ENCODE peak calls at places on chromosomes 11 and 22, in nine cellular contexts. G is cardiac muscle cell; Y is Peyer's patch; O is CD8-positive, alpha-beta T cell; A is PC-3; D is endothelial cell of umbilical vein; Z is Panc1; C is MM.1S; B is fibroblast of lung. W is an unnamed sample. For H3K4me1, the result is how much of the 10 kb centered on the place peaks cover.

GRCh38 chr11:46896719-46897406 is 21.5 kb downstream of the LRP4 start:
- DNase-seq in B (peak), Z (no peak), G (peak), A (peak), O (no peak), Y (no peak), D (peak), C (peak), W (no peak)

GRCh38 chr11:108906826-108907225 is 242.0 kb downstream of the DDX10 start:
- DNase-seq in D (peak), C (no peak), Y (no peak), Z (no peak), O (no peak), A (peak), B (peak), G (no peak), W (no peak)

GRCh38 chr11:28628412-28628811 is 520.2 kb downstream of the METTL15 start:
- DNase-seq in Z (no peak), B (no peak), A (no peak), D (no peak), G (no peak), C (no peak), Y (no peak), O (no peak), W (no peak)

GRCh38 chr11:69662021-69662698 is 13.0 kb downstream of the LTO1 start:
- DNase-seq in Z (no peak), Y (no peak), B (no peak), O (no peak), A (no peak), G (no peak), C (no peak), D (no peak), W (no peak)

GRCh38 chr11:64763804-64764611 is 4.2 kb upstream of the PYGM start:
- DNase-seq in Y (peak), B (no peak), O (peak), Z (no peak), A (no peak), G (peak), C (no peak), D (no peak), W (no peak)

GRCh38 chr22:32512267-32512982 is 37.8 kb downstream of the FBXO7 start:
- DNase-seq in C (no peak), G (no peak), Z (no peak), A (no peak), B (no peak), O (no peak), D (no peak), Y (no peak), W (no peak)

GRCh38 chr11:64278576-64279190 is 5.8 kb downstream of the BAD start:
- DNase-seq in A (no peak), Y (no peak), G (no peak), B (no peak), C (no peak), Z (no peak), D (no peak), O (no peak), W (no peak)

GRCh38 chr22:44340271-44341239 is 27.8 kb upstream of the SHISAL1 start:
- DNase-seq in G (no peak), Y (no peak), Z (no peak), C (no peak), O (no peak), A (no peak), B (no peak), D (no peak), W (no peak)

GRCh38 chr11:34439521-34440258 is 956 bp downstream of the CAT start:
- DNase-seq in B (no peak), G (no peak), C (no peak), Z (no peak), D (no peak), Y (peak), O (no peak), A (no peak), W (peak)

GRCh38 chr11:126212089-126212660 is 593 bp downstream of the FAM118B start:
- DNase-seq in B (peak), A (peak), G (peak), O (no peak), Y (no peak), D (peak), C (no peak), Z (no peak), W (no peak)

GRCh38 chr22:36741204-36741793 is 34.6 kb downstream of the IFT27 start:
- DNase-seq in G (no peak), A (no peak), B (peak), Z (no peak), Y (peak), D (no peak), C (peak), O (no peak), W (no peak)

GRCh38 chr22:43262990-43263644 is 76.2 kb upstream of the TTLL12 start:
- DNase-seq in Y (peak), C (no peak), Z (no peak), O (peak), G (no peak), D (no peak), B (peak), A (no peak), W (peak)

GRCh38 chr11:61026121-61027031 is 54.9 kb downstream of the CD6 start:
- DNase-seq in D (no peak), B (no peak), C (no peak), G (no peak), A (no peak), O (no peak), Z (no peak), Y (peak), W (peak)

GRCh38 chr11:118289411-118289810 is 15.1 kb upstream of the CD3E start:
- DNase-seq in C (no peak), G (no peak), D (no peak), O (no peak), B (no peak), A (no peak), Y (no peak), Z (no peak), W (no peak)

GRCh38 chr11:11978792-11979486 is 29.5 kb downstream of the DKK3 start:
- DNase-seq in D (peak), Z (no peak), A (no peak), C (no peak), Y (peak), G (no peak), B (peak), O (no peak), W (peak)

GRCh38 chr22:30396871-30397655 is at the start of gene SEC14L2:
- DNase-seq in B (peak), G (peak), D (peak), Y (peak), A (peak), Z (no peak), C (peak), O (peak), W (peak)

GRCh38 chr22:22520020-22520656 is at the start of gene ZNF280A:
- DNase-seq in Y (no peak), G (no peak), C (no peak), D (peak), O (no peak), A (no peak), Z (no peak), B (no peak), W (no peak)

GRCh38 chr22:31130873-31131272 is 8.1 kb downstream of the INPP5J start:
- DNase-seq in B (no peak), Z (no peak), D (no peak), Y (no peak), C (no peak), G (no peak), O (no peak), A (no peak), W (no peak)

GRCh38 chr11:76330651-76331050 is 50.3 kb downstream of the THAP12 start:
- DNase-seq in A (no peak), Z (no peak), Y (no peak), D (no peak), C (no peak), O (no peak), B (no peak), G (no peak), W (no peak)

GRCh38 chr11:46696212-46696558 is 4.2 kb downstream of the ARHGAP1 start:
- DNase-seq in D (no peak), B (no peak), Z (no peak), Y (no peak), A (no peak), G (no peak), O (no peak), C (no peak), W (no peak)

GRCh38 chr11:2203440-2204259 is 32.0 kb upstream of the TH start:
- DNase-seq in Z (no peak), O (no peak), D (no peak), A (no peak), C (no peak), G (no peak), Y (peak), B (no peak), W (peak)

GRCh38 chr11:69573751-69574382 is 67.1 kb upstream of the CCND1 start:
- DNase-seq in B (no peak), C (no peak), G (no peak), O (no peak), Y (no peak), A (no peak), Z (no peak), D (no peak), W (no peak)

GRCh38 chr11:73213196-73214143 is 4.6 kb upstream of the P2RY2 start:
- DNase-seq in C (no peak), Y (no peak), A (no peak), G (no peak), O (no peak), B (no peak), Z (no peak), D (no peak), W (no peak)

GRCh38 chr11:3686751-3687150 is 15.6 kb upstream of the CHRNA10 start:
- DNase-seq in C (no peak), D (no peak), B (no peak), Y (no peak), O (no peak), Z (no peak), A (no peak), G (no peak), W (no peak)

DNA sequence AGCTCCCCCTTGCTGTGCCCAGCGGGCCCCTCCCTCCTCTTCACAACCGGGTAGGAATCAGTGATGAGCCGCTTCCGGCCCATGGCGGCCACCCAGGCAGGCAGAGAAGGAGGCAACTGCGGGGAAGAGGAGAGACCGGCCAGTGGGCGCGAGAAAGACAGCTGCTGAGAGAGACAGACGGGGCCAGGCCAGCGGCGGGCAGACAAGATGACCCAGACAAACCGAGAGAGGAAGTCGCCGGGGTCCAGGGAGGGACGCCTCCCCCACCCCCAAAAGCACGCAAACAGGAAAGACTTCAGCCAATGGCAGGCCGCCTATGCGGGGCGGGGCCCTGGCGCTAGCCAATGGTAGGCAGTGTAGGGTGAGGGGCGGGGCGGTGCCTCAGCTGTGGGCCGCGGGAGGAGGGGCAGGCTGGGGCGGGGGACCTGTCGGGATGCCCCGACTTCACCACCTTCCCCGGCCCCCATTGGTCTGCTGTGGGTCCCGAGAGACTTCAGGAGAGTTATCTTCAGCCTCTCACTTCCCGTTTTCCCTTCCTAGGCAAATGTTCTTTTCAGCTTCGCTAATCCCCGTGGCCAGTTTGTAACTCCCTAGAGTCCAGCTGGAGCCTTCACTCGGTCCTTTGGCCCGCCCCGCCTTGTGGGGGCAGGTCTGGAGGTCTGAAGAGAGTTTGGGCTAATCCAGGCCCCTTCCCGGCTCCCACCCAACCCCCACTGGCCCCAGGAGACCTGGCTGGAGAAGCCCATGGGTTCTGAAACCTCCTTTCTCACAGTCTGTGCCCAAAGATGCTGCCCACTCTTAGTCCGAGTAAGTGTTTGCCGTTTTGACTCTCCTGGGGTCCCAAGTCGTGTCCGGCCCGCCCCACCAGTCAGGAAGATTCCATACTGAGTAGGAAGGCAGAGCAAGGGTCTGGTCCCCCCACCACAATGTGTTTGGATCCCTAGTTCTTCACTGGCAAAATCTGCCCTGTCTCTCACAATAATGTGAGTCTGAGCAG is at the start of gene POLD4:
- DNase-seq in O (peak), G (peak), A (peak), B (peak), D (peak), Z (no peak), Y (peak), C (peak), W (peak)
- H3K4me1 ChIP-seq in O (under half), G (under half), A (half or more), B (under half), D (under half), Z (half or more), Y (half or more), C (under half), W (half or more)

GRCh38 chr22:26484360-26484706 is 656 bp downstream of the SRRD start:
- DNase-seq in A (no peak), C (peak), Z (no peak), O (no peak), D (no peak), Y (no peak), G (no peak), B (peak), W (no peak)
- H3K27ac ChIP-seq in A (peak), C (peak), Z (peak), O (peak), D (peak), Y (peak), G (peak), B (peak), W (peak)

DNA sequence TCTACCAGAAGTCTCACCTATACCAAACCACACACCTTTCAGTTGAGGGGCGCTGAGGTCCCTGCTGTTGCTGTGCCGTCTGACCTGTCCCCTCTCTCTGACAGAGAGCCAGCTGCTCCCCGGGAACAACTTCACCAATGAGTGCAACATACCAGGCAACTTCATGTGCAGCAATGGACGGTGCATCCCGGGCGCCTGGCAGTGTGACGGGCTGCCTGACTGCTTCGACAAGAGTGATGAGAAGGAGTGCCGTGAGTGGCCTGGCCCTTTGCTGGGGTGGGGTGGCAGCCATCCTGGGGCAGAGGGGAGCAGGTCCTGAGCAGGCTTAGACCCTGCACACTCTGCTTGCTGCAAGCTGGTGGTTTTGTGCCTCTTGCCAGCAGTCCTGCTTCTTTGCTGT is 92.1 kb downstream of the LDLRAD3 start:
- DNase-seq in A (no peak), D (no peak), Z (no peak), C (no peak), G (no peak), B (no peak), Y (no peak), O (no peak), W (no peak)
- TF ChIP-seq CTCF in A (no peak), D (no peak), Z (no peak), C (no peak), G (no peak), B (no peak), Y (no peak), O (no peak), W (no peak)

DNA sequence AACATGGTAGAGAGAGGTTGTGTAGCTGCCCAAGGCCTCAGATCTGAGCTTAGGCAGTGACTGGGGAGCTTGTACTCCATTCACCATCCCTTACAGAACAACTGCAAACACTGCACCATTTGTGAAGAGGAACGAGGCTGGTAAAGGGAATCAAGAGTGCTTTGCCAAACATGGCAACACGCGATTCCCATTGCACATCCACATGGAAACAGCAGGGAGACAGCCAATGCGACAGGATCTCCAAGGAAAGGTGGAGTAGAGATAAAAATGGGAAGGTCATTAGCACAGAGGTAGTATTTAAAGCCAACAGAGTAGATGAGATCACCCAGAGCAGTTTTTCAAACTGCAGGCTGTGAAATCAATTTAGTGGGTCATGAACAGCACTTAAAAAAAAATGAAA is 42.0 kb downstream of the TCF20 start:
- DNase-seq in O (no peak), D (no peak), C (no peak), G (no peak), B (no peak), Y (no peak), A (no peak), Z (no peak), W (no peak)
- H3K4me1 ChIP-seq in O (under half), D (under half), C (under half), G (under half), B (under half), Y (under half), A (under half), Z (under half), W (under half)